ENCODE peak calls at places on chromosome 13, in seven cellular contexts. L is lower leg skin, V is omental fat pad, J is tibial artery, E is BJ, P is left ventricle myocardium superior, S is occipital lobe. Y is an unnamed sample.

GRCh38 chr13:69761581-69761980 is 346.0 kb upstream of the ATXN8OS start:
- DNase-seq in L (no peak), V (no peak), J (no peak), E (no peak), P (no peak), S (no peak), Y (no peak)

GRCh38 chr13:32581177-32581786 is 5.0 kb upstream of the PDS5B start:
- DNase-seq in L (no peak), V (no peak), J (no peak), E (no peak), P (no peak), S (no peak), Y (peak)

GRCh38 chr13:114167445-114167844 is 11.6 kb upstream of the CFAP97D2 start:
- DNase-seq in L (no peak), V (no peak), J (no peak), E (no peak), P (no peak), S (no peak), Y (no peak)

GRCh38 chr13:70107125-70107497 is 515 bp upstream of the ATXN8OS start:
- DNase-seq in L (no peak), V (no peak), J (no peak), E (no peak), P (no peak), S (no peak), Y (no peak)

GRCh38 chr13:23427342-23428182 is 5.9 kb downstream of the SACS start:
- DNase-seq in L (no peak), V (no peak), J (peak), E (peak), P (no peak), S (peak), Y (no peak)

GRCh38 chr13:113567681-113568080 is 16.9 kb upstream of the TFDP1 start:
- DNase-seq in L (no peak), V (no peak), J (no peak), E (no peak), P (no peak), S (no peak), Y (no peak)

GRCh38 chr13:112897956-112898785 is 70.8 kb upstream of the MCF2L start:
- DNase-seq in L (no peak), V (no peak), J (peak), E (no peak), P (peak), S (no peak), Y (no peak)

GRCh38 chr13:77299587-77299986 is 27.3 kb downstream of the MYCBP2 start:
- DNase-seq in L (no peak), V (no peak), J (no peak), E (no peak), P (no peak), S (no peak), Y (no peak)

GRCh38 chr13:113863511-113864302 is at the start of gene GAS6:
- DNase-seq in L (no peak), V (peak), J (peak), E (no peak), P (peak), S (peak), Y (peak)

GRCh38 chr13:20270163-20270865 is 38.2 kb upstream of the GJB6 start:
- DNase-seq in L (no peak), V (no peak), J (no peak), E (no peak), P (no peak), S (no peak), Y (no peak)

GRCh38 chr13:44365008-44365407 is 8.6 kb upstream of the SERP2 start:
- DNase-seq in L (no peak), V (no peak), J (no peak), E (no peak), P (no peak), S (no peak), Y (no peak)

GRCh38 chr13:30805132-30805537 is 69.8 kb downstream of the ALOX5AP start:
- DNase-seq in L (no peak), V (no peak), J (no peak), E (no peak), P (no peak), S (no peak), Y (no peak)

GRCh38 chr13:33633701-33634525 is 184.0 kb upstream of the RFC3 start:
- DNase-seq in L (no peak), V (no peak), J (no peak), E (no peak), P (no peak), S (no peak), Y (no peak)

GRCh38 chr13:109383683-109384082 is 402.7 kb downstream of the IRS2 start:
- DNase-seq in L (no peak), V (no peak), J (no peak), E (peak), P (no peak), S (no peak), Y (no peak)

GRCh38 chr13:27607125-27607524 is 13.2 kb downstream of the LNX2 start:
- DNase-seq in L (no peak), V (no peak), J (no peak), E (peak), P (no peak), S (no peak), Y (no peak)

GRCh38 chr13:54185785-54186184 is 1157.2 kb downstream of the OLFM4 start:
- DNase-seq in L (no peak), V (no peak), J (no peak), E (no peak), P (no peak), S (no peak), Y (no peak)

GRCh38 chr13:48304132-48304876 is 753 bp downstream of the RB1 start:
- DNase-seq in L (no peak), V (no peak), J (peak), E (no peak), P (peak), S (no peak), Y (peak)

GRCh38 chr13:27770809-27771208 is 21.5 kb upstream of the GSX1 start:
- DNase-seq in L (no peak), V (no peak), J (no peak), E (no peak), P (no peak), S (no peak), Y (peak)

GRCh38 chr13:54210397-54211050 is 1181.9 kb downstream of the OLFM4 start:
- DNase-seq in L (peak), V (no peak), J (no peak), E (no peak), P (no peak), S (no peak), Y (no peak)

GRCh38 chr13:75798353-75799245 is 162.5 kb downstream of the LMO7 start:
- DNase-seq in L (no peak), V (no peak), J (no peak), E (no peak), P (no peak), S (no peak), Y (no peak)

Y was measured in GM13977.